ENCODE peak calls at places on chromosome 22, in six cellular contexts. Q is M059J, R is cardiac muscle cell, F is AG09319, P is LoVo, K is HEK293T. N is an unnamed sample.

GRCh38 chr22:38618682-38619081 is 37.5 kb downstream of the FAM227A start:
- DNase-seq in Q (peak), R (peak), F (no peak), P (no peak), K (no peak), N (no peak)

GRCh38 chr22:26325641-26326040 is 103.4 kb upstream of the ASPHD2 start:
- DNase-seq in Q (no peak), R (no peak), F (no peak), P (no peak), K (no peak), N (no peak)

GRCh38 chr22:17896552-17896951 is 122.3 kb upstream of the BID start:
- DNase-seq in Q (no peak), R (peak), F (no peak), P (no peak), K (peak), N (no peak)

GRCh38 chr22:48494968-48495750 is 1332.5 kb downstream of the BRD1 start:
- DNase-seq in Q (peak), R (no peak), F (no peak), P (no peak), K (no peak), N (no peak)

GRCh38 chr22:46538816-46539163 is 1.4 kb upstream of the CELSR1 start:
- DNase-seq in Q (peak), R (peak), F (no peak), P (no peak), K (no peak), N (no peak)

GRCh38 chr22:41892721-41893120 is 22.2 kb downstream of the SHISA8 start:
- DNase-seq in Q (no peak), R (no peak), F (no peak), P (no peak), K (no peak), N (no peak)

GRCh38 chr22:47045691-47046410 is 283.4 kb downstream of the TBC1D22A start:
- DNase-seq in Q (no peak), R (no peak), F (no peak), P (no peak), K (no peak), N (no peak)

GRCh38 chr22:37427128-37427710 is at the start of gene ELFN2:
- DNase-seq in Q (no peak), R (peak), F (no peak), P (no peak), K (peak), N (no peak)

GRCh38 chr22:26671317-26672059 is 14.1 kb downstream of the MIAT start:
- DNase-seq in Q (no peak), R (no peak), F (no peak), P (no peak), K (no peak), N (no peak)

GRCh38 chr22:45478108-45478771 is 24.4 kb upstream of the FBLN1 start:
- DNase-seq in Q (peak), R (peak), F (peak), P (peak), K (no peak), N (peak)

GRCh38 chr22:26894766-26895485 is 237.5 kb downstream of the MIAT start:
- DNase-seq in Q (peak), R (peak), F (peak), P (peak), K (no peak), N (no peak)

GRCh38 chr22:37133304-37134018 is 16.3 kb downstream of the IL2RB start:
- DNase-seq in Q (no peak), R (no peak), F (no peak), P (no peak), K (no peak), N (no peak)

GRCh38 chr22:46465348-46465725 is 72.1 kb downstream of the CELSR1 start:
- DNase-seq in Q (no peak), R (no peak), F (no peak), P (no peak), K (no peak), N (no peak)

GRCh38 chr22:45932066-45932465 is 44.9 kb downstream of the WNT7B start:
- DNase-seq in Q (peak), R (peak), F (no peak), P (no peak), K (no peak), N (no peak)

GRCh38 chr22:37425800-37426531 is 1.3 kb downstream of the ELFN2 start:
- DNase-seq in Q (no peak), R (no peak), F (no peak), P (no peak), K (no peak), N (no peak)

GRCh38 chr22:30187094-30187493 is 59.5 kb downstream of the LIF start:
- DNase-seq in Q (no peak), R (no peak), F (no peak), P (no peak), K (no peak), N (no peak)

GRCh38 chr22:43126506-43127165 is 16.1 kb downstream of the BIK start:
- DNase-seq in Q (peak), R (peak), F (no peak), P (peak), K (no peak), N (no peak)

GRCh38 chr22:36435516-36436415 is 45.7 kb downstream of the TXN2 start:
- DNase-seq in Q (peak), R (no peak), F (no peak), P (no peak), K (no peak), N (no peak)

GRCh38 chr22:46500201-46500600 is 37.2 kb downstream of the CELSR1 start:
- DNase-seq in Q (no peak), R (no peak), F (no peak), P (no peak), K (peak), N (no peak)

GRCh38 chr22:36528336-36528735 is 630 bp downstream of the EIF3D start:
- DNase-seq in Q (no peak), R (peak), F (no peak), P (peak), K (no peak), N (no peak)

GRCh38 chr22:19783531-19784395 is 23.2 kb downstream of the TBX1 start:
- DNase-seq in Q (no peak), R (no peak), F (no peak), P (no peak), K (no peak), N (no peak)

GRCh38 chr22:46047226-46047625 is 70.3 kb upstream of the WNT7B start:
- DNase-seq in Q (peak), R (no peak), F (no peak), P (no peak), K (no peak), N (no peak)

GRCh38 chr22:17422736-17423343 is 53.6 kb downstream of the CECR2 start:
- DNase-seq in Q (no peak), R (no peak), F (no peak), P (no peak), K (no peak), N (no peak)

GRCh38 chr22:19828035-19828401 is 26.7 kb downstream of the GNB1L start:
- DNase-seq in Q (no peak), R (no peak), F (no peak), P (no peak), K (no peak), N (no peak)

GRCh38 chr22:28943501-28943879 is 60.1 kb downstream of the ZNRF3 start:
- DNase-seq in Q (no peak), R (no peak), F (no peak), P (no peak), K (no peak), N (no peak)

GRCh38 chr22:43148581-43148980 is 2.8 kb upstream of the TSPO start:
- DNase-seq in Q (no peak), R (no peak), F (no peak), P (no peak), K (no peak), N (no peak)

GRCh38 chr22:20738394-20739089 is 35.4 kb upstream of the SERPIND1 start:
- DNase-seq in Q (no peak), R (no peak), F (no peak), P (no peak), K (no peak), N (no peak)

GRCh38 chr22:49886346-49887073 is 31.7 kb downstream of the ALG12 start:
- DNase-seq in Q (no peak), R (no peak), F (no peak), P (no peak), K (no peak), N (no peak)

GRCh38 chr22:29780220-29780619 is 13.1 kb downstream of the UQCR10 start:
- DNase-seq in Q (no peak), R (no peak), F (no peak), P (no peak), K (no peak), N (no peak)

GRCh38 chr22:38350444-38351359 is 33.5 kb upstream of the CSNK1E start:
- DNase-seq in Q (no peak), R (no peak), F (no peak), P (no peak), K (no peak), N (no peak)

GRCh38 chr22:45006101-45006872 is 3.5 kb downstream of the PHF21B start:
- DNase-seq in Q (no peak), R (peak), F (no peak), P (no peak), K (no peak), N (no peak)

GRCh38 chr22:35593071-35593884 is 23.9 kb downstream of the MB start:
- DNase-seq in Q (no peak), R (no peak), F (no peak), P (no peak), K (no peak), N (no peak)

N was measured in LNCaP clone FGC.